ENCODE peak calls at places on chromosomes 5 and 9, in five cellular contexts. P is IMR-90, O is NCI-H82, H is NCI-H2029, V is NCI-H1417. W is an unnamed sample.

GRCh38 chr5:123087173-123088030 is 1.6 kb upstream of the PRDM6 start:
- DNase-seq in P (no peak), O (peak), H (no peak), V (no peak), W (no peak)

GRCh38 chr5:90528704-90529233 is 615 bp downstream of the LYSMD3 start:
- DNase-seq in P (peak), O (peak), H (no peak), V (peak), W (no peak)

GRCh38 chr5:3598725-3599282 is 3.2 kb downstream of the IRX1 start:
- DNase-seq in P (no peak), O (no peak), H (no peak), V (no peak), W (no peak)

GRCh38 chr9:89647366-89648128 is 42.7 kb downstream of the GADD45G start:
- DNase-seq in P (no peak), O (no peak), H (no peak), V (no peak), W (no peak)

GRCh38 chr9:22452415-22453010 is 5.9 kb downstream of the DMRTA1 start:
- DNase-seq in P (peak), O (peak), H (no peak), V (peak), W (peak)

GRCh38 chr5:7857361-7857760 is 6.4 kb upstream of the CFAP90 start:
- DNase-seq in P (no peak), O (no peak), H (no peak), V (no peak), W (no peak)

GRCh38 chr5:33010851-33011250 is 299.7 kb downstream of the NPR3 start:
- DNase-seq in P (peak), O (no peak), H (no peak), V (no peak), W (no peak)

GRCh38 chr9:113963017-113963620 is 87.0 kb downstream of the ZNF618 start:
- DNase-seq in P (peak), O (peak), H (peak), V (no peak), W (peak)

GRCh38 chr9:16461231-16461840 is 409.1 kb downstream of the BNC2 start:
- DNase-seq in P (peak), O (no peak), H (no peak), V (peak), W (no peak)

GRCh38 chr5:16508730-16509531 is 43.3 kb upstream of the ZNF622 start:
- DNase-seq in P (no peak), O (no peak), H (no peak), V (no peak), W (no peak)

GRCh38 chr9:120857902-120858301 is 15.2 kb upstream of the PSMD5 start:
- DNase-seq in P (no peak), O (no peak), H (no peak), V (no peak), W (no peak)

W was measured in stimulated activated naive CD8-positive, alpha-beta T cell treated with anti-CD3 and anti-CD28 coated beads, Interleukin-15, amount 100 ng/mL, for 72 hours.